ENCODE peak calls at places on chromosomes 7 and 10, in seven cellular contexts. T is HepG2; Y is fibroblast of mammary gland; E is left ventricle myocardium inferior; H is gastrocnemius medialis; A is ovary; J is naive thymus-derived CD4-positive, alpha-beta T cell. U is an unnamed sample.

GRCh38 chr7:112266141-112266540 is 59.6 kb downstream of the ZNF277 start:
- DNase-seq in T (no peak), Y (no peak), E (no peak), H (no peak), A (no peak), J (no peak), U (no peak)

GRCh38 chr7:21967500-21968099 is 21.9 kb upstream of the CDCA7L start:
- DNase-seq in T (no peak), Y (no peak), E (no peak), H (no peak), A (no peak), J (peak; percentile 57), U (no peak)

GRCh38 chr10:101935431-101935830 is 91.8 kb upstream of the KCNIP2 start:
- DNase-seq in T (no peak), Y (no peak), E (no peak), H (no peak), A (no peak), J (no peak), U (no peak)

GRCh38 chr7:23680417-23681405 is 712 bp downstream of the FAM221A start:
- DNase-seq in T (no peak), Y (peak; percentile 63), E (peak; percentile 60), H (peak; percentile 19), A (peak; percentile 47), J (peak; percentile 54), U (no peak)

GRCh38 chr7:10282909-10283308 is 690.8 kb upstream of the PHF14 start:
- DNase-seq in T (no peak), Y (no peak), E (no peak), H (no peak), A (no peak), J (no peak), U (no peak)

GRCh38 chr7:35334511-35334910 is 80.6 kb upstream of the TBX20 start:
- DNase-seq in T (no peak), Y (no peak), E (no peak), H (no peak), A (no peak), J (no peak), U (no peak)

GRCh38 chr7:141550694-141551079 is 523 bp upstream of the AGK start:
- DNase-seq in T (no peak), Y (peak; percentile 6), E (peak; percentile 19), H (no peak), A (no peak), J (no peak), U (no peak)

GRCh38 chr10:64059884-64060283 is 538.7 kb downstream of the REEP3 start:
- DNase-seq in T (no peak), Y (no peak), E (no peak), H (no peak), A (no peak), J (no peak), U (no peak)

GRCh38 chr10:77835669-77836086 is 90.9 kb downstream of the DLG5 start:
- DNase-seq in T (no peak), Y (no peak), E (peak; percentile 40), H (no peak), A (no peak), J (no peak), U (no peak)

GRCh38 chr7:830069-830468 is 2.2 kb upstream of the SUN1 start:
- DNase-seq in T (no peak), Y (no peak), E (no peak), H (no peak), A (no peak), J (no peak), U (no peak)

GRCh38 chr10:79068562-79069324 is at the start of gene ZMIZ1:
- DNase-seq in T (peak; percentile 88), Y (peak; percentile 90), E (peak; percentile 89), H (peak; percentile 91), A (peak; percentile 91), J (peak; percentile 84), U (peak; percentile 35)

GRCh38 chr10:63266337-63267327 is 133.5 kb downstream of the NRBF2 start:
- DNase-seq in T (no peak), Y (no peak), E (no peak), H (no peak), A (no peak), J (peak; percentile 18), U (no peak)

GRCh38 chr7:2266911-2267310 is 24.9 kb downstream of the NUDT1 start:
- DNase-seq in T (no peak), Y (peak; percentile 67), E (no peak), H (no peak), A (no peak), J (no peak), U (peak; percentile 28)

GRCh38 chr7:130733866-130734524 is at the start of gene KLF14:
- DNase-seq in T (no peak), Y (peak; percentile 21), E (peak; percentile 12), H (peak; percentile 29), A (peak; percentile 51), J (peak; percentile 27), U (no peak)

GRCh38 chr10:33363112-33363511 is 28.6 kb upstream of the NRP1 start:
- DNase-seq in T (no peak), Y (no peak), E (no peak), H (no peak), A (no peak), J (no peak), U (no peak)

GRCh38 chr7:111842489-111842888 is 280.2 kb upstream of the IMMP2L start:
- DNase-seq in T (no peak), Y (no peak), E (no peak), H (no peak), A (no peak), J (no peak), U (no peak)

GRCh38 chr10:30727524-30727923 is 98.0 kb upstream of the LYZL2 start:
- DNase-seq in T (no peak), Y (no peak), E (no peak), H (no peak), A (no peak), J (no peak), U (no peak)

GRCh38 chr7:150965273-150965830 is 12.8 kb downstream of the KCNH2 start:
- DNase-seq in T (no peak), Y (no peak), E (peak; percentile 48), H (no peak), A (no peak), J (no peak), U (no peak)

GRCh38 chr7:35003679-35004278 is 33.5 kb downstream of the DPY19L1 start:
- DNase-seq in T (peak; percentile 15), Y (peak; percentile 88), E (no peak), H (no peak), A (no peak), J (no peak), U (peak; percentile 9)

GRCh38 chr7:30920584-30921539 is 9.2 kb downstream of the AQP1 start:
- DNase-seq in T (no peak), Y (peak; percentile 23), E (peak; percentile 72), H (peak; percentile 43), A (peak; percentile 7), J (no peak), U (no peak)

GRCh38 chr7:30920021-30920583 is 8.4 kb downstream of the AQP1 start:
- DNase-seq in T (no peak), Y (peak; percentile 37), E (peak; percentile 10), H (peak; percentile 11), A (no peak), J (no peak), U (no peak)

GRCh38 chr7:30917216-30917893 is 5.7 kb downstream of the AQP1 start:
- DNase-seq in T (no peak), Y (no peak), E (no peak), H (no peak), A (no peak), J (no peak), U (no peak)

GRCh38 chr7:30916767-30917166 is 5.1 kb downstream of the AQP1 start:
- DNase-seq in T (no peak), Y (no peak), E (no peak), H (no peak), A (no peak), J (no peak), U (no peak)

DNA sequence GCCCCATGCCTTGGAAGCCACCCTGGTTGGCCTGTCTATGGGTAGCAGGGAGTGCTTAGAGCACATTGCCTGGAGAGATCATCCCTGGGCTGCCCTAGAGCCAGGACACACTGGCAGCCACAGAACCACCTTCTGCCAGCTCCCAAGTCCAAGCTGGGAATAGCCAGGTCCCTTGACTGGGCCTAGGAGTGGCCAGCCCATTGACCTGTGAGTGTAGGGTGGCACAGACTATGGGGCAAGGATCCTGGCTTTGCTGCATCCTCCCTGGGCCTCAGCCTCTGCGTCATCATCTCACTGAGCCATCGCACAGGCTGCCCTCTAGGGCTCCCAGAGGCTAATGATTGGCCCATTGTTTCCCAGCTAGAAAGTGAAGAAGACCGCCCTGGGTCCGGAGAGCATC is 7.0 kb downstream of the AQP1 start:
- DNase-seq in T (no peak), Y (no peak), E (peak; percentile 14), H (peak; percentile 21), A (no peak), J (no peak), U (no peak)
- H3K4me3 ChIP-seq in T (no peak overlapping the region), Y (no peak overlapping the region), E (peak overlapping the region; percentile 70), H (no peak overlapping the region), A (no peak overlapping the region), J (no peak overlapping the region), U (no peak overlapping the region)

GRCh38 chr10:14010083-14010551 is 320.6 kb downstream of the FRMD4A start:
- DNase-seq in T (no peak), Y (peak; percentile 87), E (no peak), H (no peak), A (no peak), J (no peak), U (no peak)
- H3K4me3 ChIP-seq in T (no peak overlapping the region), Y (peak overlapping the region; percentile 53), E (peak overlapping the region; percentile 58), H (peak overlapping the region; percentile 38), A (peak overlapping the region; percentile 11), J (peak overlapping the region; percentile 44), U (peak overlapping the region; percentile 37)

GRCh38 chr10:27746364-27747095 is 911 bp upstream of the MKX start:
- DNase-seq in T (no peak), Y (no peak), E (no peak), H (no peak), A (no peak), J (peak; percentile 4), U (no peak)
- H3K4me3 ChIP-seq in T (no peak overlapping the region), Y (peak overlapping the region; percentile 19), E (peak overlapping the region; percentile 81), H (peak overlapping the region; percentile 35), A (peak overlapping the region; percentile 75), J (peak overlapping the region; percentile 39), U (peak overlapping the region; percentile 91)

GRCh38 chr7:137717811-137718271 is 128.9 kb downstream of the DGKI start:
- DNase-seq in T (no peak), Y (peak; percentile 94), E (no peak), H (no peak), A (no peak), J (no peak), U (no peak)

GRCh38 chr7:137715546-137715945 is 131.2 kb downstream of the DGKI start:
- DNase-seq in T (no peak), Y (peak; percentile 39), E (no peak), H (no peak), A (no peak), J (no peak), U (no peak)

GRCh38 chr7:137717045-137717444 is 129.7 kb downstream of the DGKI start:
- DNase-seq in T (no peak), Y (peak; percentile 22), E (no peak), H (no peak), A (no peak), J (no peak), U (no peak)

GRCh38 chr7:137716061-137716460 is 130.7 kb downstream of the DGKI start:
- DNase-seq in T (no peak), Y (no peak), E (no peak), H (no peak), A (no peak), J (no peak), U (no peak)

DNA sequence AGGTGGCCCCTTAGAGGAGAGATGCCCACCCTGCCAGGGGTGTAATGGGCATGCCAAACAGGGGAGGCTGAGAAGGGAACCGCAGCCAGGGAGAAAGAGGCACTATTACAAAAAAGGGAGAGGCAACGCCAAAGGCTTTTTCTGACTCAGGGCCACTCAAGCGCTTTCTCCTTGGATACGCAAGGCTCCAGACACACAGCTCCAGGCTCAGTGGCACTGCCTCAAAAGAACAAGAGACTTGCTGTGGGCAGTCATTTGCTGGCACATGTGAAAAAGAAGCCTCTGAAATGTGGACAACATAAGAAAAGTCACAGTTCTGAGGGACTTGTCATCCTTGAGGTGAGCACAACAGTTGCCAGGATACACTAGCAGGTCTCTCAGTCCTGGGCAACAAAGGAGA is 128.4 kb downstream of the DGKI start:
- DNase-seq in T (no peak), Y (no peak), E (no peak), H (no peak), A (no peak), J (no peak), U (no peak)
- H3K4me3 ChIP-seq in T (no peak overlapping the region), Y (no peak overlapping the region), E (no peak overlapping the region), H (no peak overlapping the region), A (no peak overlapping the region), J (no peak overlapping the region), U (no peak overlapping the region)

U was measured in BJ.